ENCODE peak calls at places on chromosomes 7 and 10, in nine cellular contexts. One of them, this sample, is unnamed.

GRCh38 chr7:30436046-30436445 is 42.5 kb downstream of the NOD1 start:
- DNase-seq in left ventricle myocardium inferior: no peak
- DNase-seq in Panc1: no peak
- DNase-seq in AG04450: no peak
- DNase-seq in right atrium auricular region: no peak
- DNase-seq in GM23338: no peak
- DNase-seq in transverse colon: no peak
- DNase-seq in tibial nerve: no peak
- DNase-seq in brain microvascular endothelial cell: no peak
- DNase-seq in this sample: no peak

GRCh38 chr7:102869195-102869594 is 43.6 kb upstream of the LRRC17 start:
- DNase-seq in brain microvascular endothelial cell: no peak
- DNase-seq in left ventricle myocardium inferior: no peak
- DNase-seq in tibial nerve: no peak
- DNase-seq in right atrium auricular region: no peak
- DNase-seq in Panc1: no peak
- DNase-seq in transverse colon: no peak
- DNase-seq in GM23338: no peak
- DNase-seq in AG04450: no peak
- DNase-seq in this sample: no peak

GRCh38 chr7:45591101-45591906 is 17.1 kb downstream of the ADCY1 start:
- DNase-seq in GM23338: no peak
- DNase-seq in Panc1: no peak
- DNase-seq in brain microvascular endothelial cell: no peak
- DNase-seq in transverse colon: no peak
- DNase-seq in right atrium auricular region: peak; percentile 47
- DNase-seq in left ventricle myocardium inferior: no peak
- DNase-seq in AG04450: no peak
- DNase-seq in tibial nerve: no peak
- DNase-seq in this sample: no peak

GRCh38 chr7:48424731-48425130 is 253.5 kb downstream of the ABCA13 start:
- DNase-seq in brain microvascular endothelial cell: peak; percentile 13
- DNase-seq in transverse colon: no peak
- DNase-seq in tibial nerve: no peak
- DNase-seq in GM23338: peak; percentile 65
- DNase-seq in right atrium auricular region: no peak
- DNase-seq in AG04450: no peak
- DNase-seq in Panc1: no peak
- DNase-seq in left ventricle myocardium inferior: no peak
- DNase-seq in this sample: no peak

GRCh38 chr10:131708225-131708624 is 192.6 kb upstream of the PPP2R2D start:
- DNase-seq in tibial nerve: no peak
- DNase-seq in brain microvascular endothelial cell: no peak
- DNase-seq in transverse colon: no peak
- DNase-seq in right atrium auricular region: peak; percentile 30
- DNase-seq in left ventricle myocardium inferior: no peak
- DNase-seq in AG04450: no peak
- DNase-seq in Panc1: no peak
- DNase-seq in GM23338: no peak
- DNase-seq in this sample: no peak

GRCh38 chr7:3200504-3200903 is 100.5 kb upstream of the SDK1 start:
- DNase-seq in right atrium auricular region: no peak
- DNase-seq in Panc1: no peak
- DNase-seq in tibial nerve: no peak
- DNase-seq in GM23338: peak; percentile 77
- DNase-seq in transverse colon: peak; percentile 21
- DNase-seq in brain microvascular endothelial cell: peak; percentile 69
- DNase-seq in AG04450: no peak
- DNase-seq in left ventricle myocardium inferior: no peak
- DNase-seq in this sample: no peak

GRCh38 chr7:75623390-75624133 is 115.2 kb downstream of the HIP1 start:
- DNase-seq in AG04450: no peak
- DNase-seq in right atrium auricular region: no peak
- DNase-seq in transverse colon: no peak
- DNase-seq in GM23338: peak; percentile 35
- DNase-seq in left ventricle myocardium inferior: no peak
- DNase-seq in Panc1: no peak
- DNase-seq in brain microvascular endothelial cell: no peak
- DNase-seq in tibial nerve: no peak
- DNase-seq in this sample: no peak

GRCh38 chr7:150372271-150373048 is 3.8 kb downstream of the REPIN1 start:
- DNase-seq in left ventricle myocardium inferior: no peak
- DNase-seq in right atrium auricular region: no peak
- DNase-seq in brain microvascular endothelial cell: no peak
- DNase-seq in tibial nerve: no peak
- DNase-seq in AG04450: no peak
- DNase-seq in transverse colon: peak; percentile 69
- DNase-seq in Panc1: no peak
- DNase-seq in GM23338: no peak
- DNase-seq in this sample: no peak

GRCh38 chr10:75397571-75397921 is 4.0 kb downstream of the ZNF503 start:
- DNase-seq in tibial nerve: no peak
- DNase-seq in Panc1: no peak
- DNase-seq in AG04450: no peak
- DNase-seq in left ventricle myocardium inferior: peak; percentile 20
- DNase-seq in brain microvascular endothelial cell: no peak
- DNase-seq in transverse colon: no peak
- DNase-seq in right atrium auricular region: no peak
- DNase-seq in GM23338: peak; percentile 43
- DNase-seq in this sample: no peak

GRCh38 chr10:75399461-75400162 is 2.0 kb downstream of the ZNF503 start:
- DNase-seq in Panc1: no peak
- DNase-seq in transverse colon: peak; percentile 87
- DNase-seq in right atrium auricular region: peak; percentile 88
- DNase-seq in brain microvascular endothelial cell: peak; percentile 65
- DNase-seq in tibial nerve: peak; percentile 79
- DNase-seq in AG04450: no peak
- DNase-seq in left ventricle myocardium inferior: peak; percentile 88
- DNase-seq in GM23338: peak; percentile 82
- DNase-seq in this sample: peak; percentile 85

GRCh38 chr10:75400163-75400768 is 1.3 kb downstream of the ZNF503 start:
- DNase-seq in AG04450: no peak
- DNase-seq in Panc1: no peak
- DNase-seq in GM23338: no peak
- DNase-seq in tibial nerve: no peak
- DNase-seq in left ventricle myocardium inferior: no peak
- DNase-seq in right atrium auricular region: peak; percentile 64
- DNase-seq in transverse colon: no peak
- DNase-seq in brain microvascular endothelial cell: no peak
- DNase-seq in this sample: no peak

GRCh38 chr10:75398238-75398629 is 3.3 kb downstream of the ZNF503 start:
- DNase-seq in transverse colon: no peak
- DNase-seq in tibial nerve: no peak
- DNase-seq in AG04450: no peak
- DNase-seq in Panc1: no peak
- DNase-seq in GM23338: no peak
- DNase-seq in right atrium auricular region: no peak
- DNase-seq in left ventricle myocardium inferior: no peak
- DNase-seq in brain microvascular endothelial cell: no peak
- DNase-seq in this sample: no peak

DNA sequence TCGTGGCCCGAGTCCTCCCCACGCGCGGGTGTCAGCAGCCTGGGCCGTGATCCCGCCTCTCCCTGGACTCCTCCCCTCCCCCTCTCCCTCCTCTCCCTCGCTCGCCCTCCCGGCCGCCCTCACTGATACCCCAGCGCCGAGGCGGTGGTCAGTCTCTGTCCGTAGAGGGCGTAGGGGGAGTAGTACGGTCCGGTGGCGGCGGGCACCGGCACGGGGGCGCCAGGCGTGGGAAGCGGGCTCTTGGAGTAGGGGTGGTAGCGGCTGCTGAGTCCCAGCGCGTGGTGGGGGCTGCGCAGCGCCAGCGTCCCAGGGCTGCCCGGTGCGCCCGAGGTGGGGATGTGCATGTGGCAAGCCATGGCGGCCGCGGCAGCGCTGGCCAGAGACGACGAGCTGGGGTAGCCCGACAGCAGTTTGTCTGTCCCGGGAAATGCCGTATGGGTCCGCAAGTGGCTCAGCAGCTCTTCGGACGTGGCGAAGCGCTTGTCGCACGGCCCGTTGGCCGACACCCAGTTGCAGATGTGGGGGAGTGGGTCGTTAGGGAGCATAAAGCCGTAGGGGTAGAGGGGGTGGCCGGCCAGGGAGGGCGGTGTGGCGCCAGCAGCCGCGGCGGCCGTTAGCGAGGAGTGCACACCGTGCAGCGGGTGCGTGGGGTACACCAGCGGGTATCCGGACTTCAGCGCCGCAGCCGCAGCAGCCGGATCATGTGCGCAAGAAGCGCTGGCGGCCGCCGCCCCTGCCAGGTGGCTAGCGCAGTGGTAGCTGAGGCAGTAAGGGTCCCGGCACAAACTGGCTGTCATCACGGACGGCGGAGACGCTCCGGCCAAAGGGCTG is 2.7 kb downstream of the ZNF503 start:
- DNase-seq in tibial nerve: no peak
- DNase-seq in AG04450: no peak
- DNase-seq in brain microvascular endothelial cell: no peak
- DNase-seq in transverse colon: peak; percentile 22
- DNase-seq in GM23338: peak; percentile 63
- DNase-seq in right atrium auricular region: no peak
- DNase-seq in left ventricle myocardium inferior: peak; percentile 38
- DNase-seq in Panc1: no peak
- DNase-seq in this sample: no peak
- H3K27me3 ChIP-seq in tibial nerve: peaks cover 8% of the 10 kb centered on the region
- H3K27me3 ChIP-seq in AG04450: peaks cover 9% of the 10 kb centered on the region
- H3K27me3 ChIP-seq in brain microvascular endothelial cell: peaks cover 24% of the 10 kb centered on the region
- H3K27me3 ChIP-seq in transverse colon: peaks cover 12% of the 10 kb centered on the region
- H3K27me3 ChIP-seq in GM23338: peaks cover 98% of the 10 kb centered on the region
- H3K27me3 ChIP-seq in right atrium auricular region: no peaks in the 10 kb centered on the region
- H3K27me3 ChIP-seq in left ventricle myocardium inferior: peaks cover 13% of the 10 kb centered on the region
- H3K27me3 ChIP-seq in Panc1: peaks cover 17% of the 10 kb centered on the region
- H3K27me3 ChIP-seq in this sample: peaks cover 42% of the 10 kb centered on the region

GRCh38 chr7:100034871-100035510 is 14.6 kb upstream of the ZSCAN21 start:
- DNase-seq in GM23338: no peak
- DNase-seq in right atrium auricular region: no peak
- DNase-seq in brain microvascular endothelial cell: peak; percentile 62
- DNase-seq in AG04450: peak; percentile 89
- DNase-seq in left ventricle myocardium inferior: no peak
- DNase-seq in transverse colon: no peak
- DNase-seq in Panc1: no peak
- DNase-seq in tibial nerve: no peak
- DNase-seq in this sample: no peak
- H3K27ac ChIP-seq in GM23338: no peak overlapping the region
- H3K27ac ChIP-seq in right atrium auricular region: no peak overlapping the region
- H3K27ac ChIP-seq in brain microvascular endothelial cell: peak overlapping the region; percentile 70
- H3K27ac ChIP-seq in AG04450: peak overlapping the region; percentile 81
- H3K27ac ChIP-seq in left ventricle myocardium inferior: no peak overlapping the region
- H3K27ac ChIP-seq in transverse colon: no peak overlapping the region
- H3K27ac ChIP-seq in Panc1: no peak overlapping the region
- H3K27ac ChIP-seq in tibial nerve: no peak overlapping the region
- H3K27ac ChIP-seq in this sample: no peak overlapping the region

DNA sequence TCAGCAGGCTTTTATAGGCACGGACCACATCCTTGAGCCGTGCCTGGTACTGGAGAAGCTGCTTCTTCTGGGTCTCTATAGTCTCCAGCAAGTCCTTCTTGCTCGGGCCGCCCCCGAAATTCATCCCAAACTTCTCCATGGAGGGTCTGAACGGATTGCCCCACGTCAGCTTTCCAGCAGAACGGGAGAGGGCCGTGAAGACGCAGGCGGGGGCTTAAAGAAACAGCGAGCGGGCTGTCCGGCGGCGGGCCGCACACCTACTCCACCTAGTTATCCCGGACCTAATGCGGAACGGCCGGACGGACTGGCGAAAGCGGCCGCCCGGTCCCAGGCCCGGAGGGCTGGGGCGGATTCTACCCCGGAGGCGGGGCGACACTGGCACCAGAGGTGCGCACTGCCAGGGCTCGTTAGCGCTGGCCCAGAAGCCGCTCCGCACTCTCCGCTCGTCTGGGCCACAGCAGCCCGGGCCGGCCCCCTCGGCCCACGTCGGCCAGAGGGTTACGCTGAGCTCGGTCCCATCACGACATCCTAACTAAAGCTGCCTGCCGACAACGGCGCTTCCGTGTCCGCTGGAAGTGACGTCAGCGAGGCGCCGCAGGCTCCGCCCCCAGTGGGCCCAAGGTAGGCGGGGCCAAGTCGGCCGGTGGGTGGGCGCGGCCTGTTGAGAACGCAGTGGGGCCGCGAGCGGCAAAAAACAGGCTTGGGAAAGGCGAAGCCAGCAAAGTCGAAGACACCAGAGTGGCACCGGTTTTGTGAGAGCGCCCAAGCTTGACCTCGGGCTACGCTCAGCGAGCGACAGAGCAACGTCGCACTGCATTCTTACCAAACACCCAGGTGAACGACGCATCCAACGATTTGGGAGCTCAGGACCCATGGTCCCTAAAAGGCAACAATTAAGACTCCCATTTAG is at the start of gene GCC1:
- DNase-seq in brain microvascular endothelial cell: peak; percentile 84
- DNase-seq in GM23338: peak; percentile 94
- DNase-seq in transverse colon: peak; percentile 95
- DNase-seq in tibial nerve: peak; percentile 94
- DNase-seq in AG04450: peak; percentile 69
- DNase-seq in left ventricle myocardium inferior: peak; percentile 93
- DNase-seq in Panc1: peak; percentile 53
- DNase-seq in right atrium auricular region: peak; percentile 91
- DNase-seq in this sample: peak; percentile 93
- TF ChIP-seq CTCF in brain microvascular endothelial cell: no peak
- TF ChIP-seq CTCF in GM23338: no peak
- TF ChIP-seq CTCF in transverse colon: no peak
- TF ChIP-seq CTCF in tibial nerve: no peak
- TF ChIP-seq CTCF in AG04450: no peak
- TF ChIP-seq CTCF in left ventricle myocardium inferior: no peak
- TF ChIP-seq CTCF in Panc1: no peak
- TF ChIP-seq CTCF in right atrium auricular region: no peak
- TF ChIP-seq CTCF in this sample: no peak

GRCh38 chr10:3980139-3980538 is 195.1 kb upstream of the KLF6 start:
- DNase-seq in AG04450: no peak
- DNase-seq in Panc1: no peak
- DNase-seq in tibial nerve: no peak
- DNase-seq in transverse colon: no peak
- DNase-seq in left ventricle myocardium inferior: no peak
- DNase-seq in brain microvascular endothelial cell: no peak
- DNase-seq in right atrium auricular region: no peak
- DNase-seq in GM23338: no peak
- DNase-seq in this sample: no peak

GRCh38 chr10:3982746-3983442 is 197.9 kb upstream of the KLF6 start:
- DNase-seq in tibial nerve: no peak
- DNase-seq in right atrium auricular region: no peak
- DNase-seq in AG04450: no peak
- DNase-seq in GM23338: no peak
- DNase-seq in brain microvascular endothelial cell: no peak
- DNase-seq in transverse colon: no peak
- DNase-seq in Panc1: no peak
- DNase-seq in left ventricle myocardium inferior: no peak
- DNase-seq in this sample: no peak

GRCh38 chr10:3981300-3981699 is 196.3 kb upstream of the KLF6 start:
- DNase-seq in AG04450: no peak
- DNase-seq in right atrium auricular region: no peak
- DNase-seq in GM23338: no peak
- DNase-seq in brain microvascular endothelial cell: no peak
- DNase-seq in left ventricle myocardium inferior: no peak
- DNase-seq in transverse colon: no peak
- DNase-seq in Panc1: no peak
- DNase-seq in tibial nerve: no peak
- DNase-seq in this sample: no peak

GRCh38 chr10:3978762-3979161 is 193.8 kb upstream of the KLF6 start:
- DNase-seq in tibial nerve: no peak
- DNase-seq in GM23338: no peak
- DNase-seq in left ventricle myocardium inferior: no peak
- DNase-seq in Panc1: no peak
- DNase-seq in transverse colon: no peak
- DNase-seq in brain microvascular endothelial cell: no peak
- DNase-seq in right atrium auricular region: no peak
- DNase-seq in AG04450: no peak
- DNase-seq in this sample: no peak

DNA sequence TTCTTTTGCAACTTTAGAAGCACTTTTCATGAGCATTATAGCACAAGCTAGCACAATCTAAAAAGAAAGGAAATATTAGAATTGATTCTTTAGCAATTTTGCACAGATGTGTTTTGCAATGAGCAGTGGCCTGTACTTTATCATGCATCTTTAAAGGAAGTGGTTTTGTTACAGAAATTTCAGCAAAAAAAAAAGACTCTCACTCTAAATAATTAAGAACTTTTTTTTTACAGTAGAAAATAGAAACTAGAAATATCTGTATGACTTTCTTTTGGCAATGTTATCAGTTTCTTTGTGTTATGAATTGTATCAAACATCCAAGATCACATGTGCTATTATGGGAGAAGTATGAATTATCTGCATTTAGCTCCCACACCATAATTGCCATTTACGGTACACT is 195.7 kb upstream of the KLF6 start:
- DNase-seq in brain microvascular endothelial cell: no peak
- DNase-seq in left ventricle myocardium inferior: no peak
- DNase-seq in GM23338: no peak
- DNase-seq in tibial nerve: no peak
- DNase-seq in transverse colon: no peak
- DNase-seq in Panc1: no peak
- DNase-seq in AG04450: no peak
- DNase-seq in right atrium auricular region: no peak
- DNase-seq in this sample: no peak
- H3K27me3 ChIP-seq in brain microvascular endothelial cell: no peaks in the 10 kb centered on the region
- H3K27me3 ChIP-seq in left ventricle myocardium inferior: no peaks in the 10 kb centered on the region
- H3K27me3 ChIP-seq in GM23338: no peaks in the 10 kb centered on the region
- H3K27me3 ChIP-seq in tibial nerve: no peaks in the 10 kb centered on the region
- H3K27me3 ChIP-seq in transverse colon: no peaks in the 10 kb centered on the region
- H3K27me3 ChIP-seq in Panc1: no peaks in the 10 kb centered on the region
- H3K27me3 ChIP-seq in AG04450: no peaks in the 10 kb centered on the region
- H3K27me3 ChIP-seq in right atrium auricular region: no peaks in the 10 kb centered on the region
- H3K27me3 ChIP-seq in this sample: no peaks in the 10 kb centered on the region

This sample was measured in heart right ventricle.